ENCODE peak calls at places on chromosomes 4 and X, in five cellular contexts. One of them, this sample, is unnamed.

GRCh38 chr4:38189445-38189844 is 229.2 kb downstream of the PTTG2 start:
- DNase-seq in SK-N-SH: no peak
- DNase-seq in GM12878: no peak
- DNase-seq in HepG2: peak; percentile 65
- DNase-seq in H1: no peak
- DNase-seq in this sample: no peak

GRCh38 chrX:86148024-86148511 is at the start of gene DACH2:
- DNase-seq in H1: peak; percentile 71
- DNase-seq in HepG2: peak; percentile 40
- DNase-seq in GM12878: no peak
- DNase-seq in SK-N-SH: peak; percentile 78
- DNase-seq in this sample: peak; percentile 5

GRCh38 chrX:83108278-83108677 is 399.8 kb upstream of the POU3F4 start:
- DNase-seq in SK-N-SH: no peak
- DNase-seq in H1: no peak
- DNase-seq in HepG2: no peak
- DNase-seq in GM12878: no peak
- DNase-seq in this sample: no peak

GRCh38 chrX:10656214-10656613 is 35.8 kb upstream of the MID1 start:
- DNase-seq in GM12878: no peak
- DNase-seq in H1: no peak
- DNase-seq in SK-N-SH: no peak
- DNase-seq in HepG2: no peak
- DNase-seq in this sample: no peak

GRCh38 chr4:30385650-30386049 is 334.5 kb upstream of the PCDH7 start:
- DNase-seq in GM12878: no peak
- DNase-seq in H1: no peak
- DNase-seq in SK-N-SH: no peak
- DNase-seq in HepG2: no peak
- DNase-seq in this sample: no peak

GRCh38 chr4:23839279-23839678 is 50.6 kb downstream of the PPARGC1A start:
- DNase-seq in H1: no peak
- DNase-seq in SK-N-SH: no peak
- DNase-seq in GM12878: no peak
- DNase-seq in HepG2: no peak
- DNase-seq in this sample: no peak

GRCh38 chrX:153727108-153727931 is 2.7 kb downstream of the ABCD1 start:
- DNase-seq in SK-N-SH: no peak
- DNase-seq in HepG2: peak; percentile 43
- DNase-seq in H1: no peak
- DNase-seq in GM12878: no peak
- DNase-seq in this sample: no peak

GRCh38 chr4:15912961-15913630 is 25.4 kb downstream of the FGFBP1 start:
- DNase-seq in H1: no peak
- DNase-seq in HepG2: no peak
- DNase-seq in SK-N-SH: no peak
- DNase-seq in GM12878: no peak
- DNase-seq in this sample: no peak

GRCh38 chr4:53682196-53682595 is 90.9 kb upstream of the LNX1 start:
- DNase-seq in GM12878: no peak
- DNase-seq in H1: no peak
- DNase-seq in SK-N-SH: no peak
- DNase-seq in HepG2: no peak
- DNase-seq in this sample: no peak

GRCh38 chr4:99447079-99447478 is 11.9 kb upstream of the ADH7 start:
- DNase-seq in SK-N-SH: no peak
- DNase-seq in GM12878: peak; percentile 34
- DNase-seq in H1: no peak
- DNase-seq in HepG2: no peak
- DNase-seq in this sample: peak; percentile 11

GRCh38 chr4:56468097-56468422 is 643 bp downstream of the SRP72 start:
- DNase-seq in HepG2: peak; percentile 58
- DNase-seq in GM12878: peak; percentile 13
- DNase-seq in SK-N-SH: peak; percentile 60
- DNase-seq in H1: no peak
- DNase-seq in this sample: peak; percentile 44

GRCh38 chr4:153112071-153112460 is 92.2 kb upstream of the TRIM2 start:
- DNase-seq in GM12878: no peak
- DNase-seq in HepG2: no peak
- DNase-seq in SK-N-SH: no peak
- DNase-seq in H1: no peak
- DNase-seq in this sample: no peak

GRCh38 chr4:83114576-83114975 is at the start of gene PLAC8:
- DNase-seq in H1: no peak
- DNase-seq in HepG2: peak; percentile 69
- DNase-seq in SK-N-SH: no peak
- DNase-seq in GM12878: peak; percentile 92
- DNase-seq in this sample: no peak

GRCh38 chr4:173301518-173302201 is 32.5 kb downstream of the HMGB2 start:
- DNase-seq in H1: no peak
- DNase-seq in SK-N-SH: peak; percentile 24
- DNase-seq in GM12878: no peak
- DNase-seq in HepG2: no peak
- DNase-seq in this sample: peak; percentile 18

GRCh38 chr4:95107635-95108034 is 349.9 kb downstream of the BMPR1B start:
- DNase-seq in GM12878: no peak
- DNase-seq in SK-N-SH: no peak
- DNase-seq in HepG2: peak; percentile 24
- DNase-seq in H1: no peak
- DNase-seq in this sample: no peak

GRCh38 chr4:175514174-175514573 is 297.9 kb downstream of the GPM6A start:
- DNase-seq in SK-N-SH: no peak
- DNase-seq in GM12878: no peak
- DNase-seq in H1: no peak
- DNase-seq in HepG2: no peak
- DNase-seq in this sample: no peak

GRCh38 chrX:96770315-96770714 is 85.7 kb downstream of the DIAPH2 start:
- DNase-seq in SK-N-SH: peak; percentile 20
- DNase-seq in HepG2: peak; percentile 0
- DNase-seq in GM12878: no peak
- DNase-seq in H1: no peak
- DNase-seq in this sample: peak; percentile 2

GRCh38 chr4:82500106-82500738 is 61.6 kb downstream of the TMEM150C start:
- DNase-seq in SK-N-SH: no peak
- DNase-seq in H1: no peak
- DNase-seq in HepG2: no peak
- DNase-seq in GM12878: no peak
- DNase-seq in this sample: no peak

GRCh38 chrX:129813662-129814061 is 30.0 kb downstream of the ZDHHC9 start:
- DNase-seq in GM12878: no peak
- DNase-seq in H1: no peak
- DNase-seq in HepG2: no peak
- DNase-seq in SK-N-SH: no peak
- DNase-seq in this sample: no peak

GRCh38 chr4:164977243-164978164 is at the start of gene TRIM61:
- DNase-seq in H1: peak; percentile 83
- DNase-seq in GM12878: peak; percentile 54
- DNase-seq in SK-N-SH: peak; percentile 11
- DNase-seq in HepG2: no peak
- DNase-seq in this sample: peak; percentile 11

GRCh38 chr4:136136566-136136965 is 1395.7 kb downstream of the PCDH18 start:
- DNase-seq in H1: no peak
- DNase-seq in HepG2: no peak
- DNase-seq in SK-N-SH: no peak
- DNase-seq in GM12878: no peak
- DNase-seq in this sample: no peak

GRCh38 chrX:68732906-68733493 is 85.5 kb downstream of the STARD8 start:
- DNase-seq in SK-N-SH: peak; percentile 69
- DNase-seq in H1: peak; percentile 84
- DNase-seq in HepG2: peak; percentile 19
- DNase-seq in GM12878: no peak
- DNase-seq in this sample: peak; percentile 73

GRCh38 chrX:11341274-11342256 is 48.4 kb downstream of the AMELX start:
- DNase-seq in HepG2: no peak
- DNase-seq in H1: no peak
- DNase-seq in SK-N-SH: no peak
- DNase-seq in GM12878: peak; percentile 17
- DNase-seq in this sample: peak; percentile 44

DNA sequence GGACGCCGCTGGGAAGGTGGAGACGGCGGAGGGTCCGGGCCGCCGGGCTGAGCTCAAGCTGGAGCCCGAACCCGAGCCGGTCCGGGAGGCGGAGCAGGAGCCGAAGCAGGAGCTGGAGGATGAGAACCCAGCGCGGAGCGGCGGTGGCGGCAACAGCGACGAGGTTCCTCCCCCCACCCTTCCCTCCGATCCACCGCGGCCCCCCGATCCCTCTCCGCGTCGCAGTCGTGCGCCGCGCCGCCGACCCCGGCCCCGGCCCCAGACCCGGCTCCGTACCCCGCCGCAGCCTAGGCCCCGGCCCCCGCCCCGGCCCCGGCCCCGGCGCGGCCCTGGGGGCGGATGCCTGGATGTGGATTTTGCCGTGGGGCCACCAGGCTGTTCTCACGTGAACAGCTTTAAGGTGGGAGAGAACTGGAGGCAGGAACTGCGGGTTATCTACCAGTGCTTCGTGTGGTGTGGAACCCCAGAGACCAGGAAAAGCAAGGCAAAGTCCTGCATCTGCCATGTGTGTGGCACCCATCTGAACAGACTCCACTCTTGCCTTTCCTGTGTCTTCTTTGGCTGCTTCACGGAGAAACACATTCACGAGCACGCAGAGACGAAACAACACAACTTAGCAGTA is 483 bp downstream of the USP27X start:
- DNase-seq in GM12878: no peak
- DNase-seq in HepG2: no peak
- DNase-seq in H1: no peak
- DNase-seq in SK-N-SH: peak; percentile 63
- DNase-seq in this sample: no peak
- TF ChIP-seq GABPA in GM12878: no peak
- TF ChIP-seq GABPA in HepG2: no peak
- TF ChIP-seq GABPA in H1: no peak
- TF ChIP-seq GABPA in SK-N-SH: no peak
- TF ChIP-seq GABPA in this sample: no peak

GRCh38 chr4:25449270-25449669 is 72.2 kb downstream of the ANAPC4 start:
- DNase-seq in HepG2: no peak
- DNase-seq in GM12878: no peak
- DNase-seq in H1: no peak
- DNase-seq in SK-N-SH: no peak
- DNase-seq in this sample: no peak

GRCh38 chr4:25443851-25444250 is 66.8 kb downstream of the ANAPC4 start:
- DNase-seq in H1: no peak
- DNase-seq in SK-N-SH: no peak
- DNase-seq in GM12878: no peak
- DNase-seq in HepG2: no peak
- DNase-seq in this sample: no peak

GRCh38 chr4:25448379-25449109 is 71.5 kb downstream of the ANAPC4 start:
- DNase-seq in SK-N-SH: no peak
- DNase-seq in H1: no peak
- DNase-seq in HepG2: no peak
- DNase-seq in GM12878: no peak
- DNase-seq in this sample: no peak

GRCh38 chr4:25449688-25450087 is 72.6 kb downstream of the ANAPC4 start:
- DNase-seq in SK-N-SH: no peak
- DNase-seq in HepG2: no peak
- DNase-seq in H1: no peak
- DNase-seq in GM12878: no peak
- DNase-seq in this sample: no peak

DNA sequence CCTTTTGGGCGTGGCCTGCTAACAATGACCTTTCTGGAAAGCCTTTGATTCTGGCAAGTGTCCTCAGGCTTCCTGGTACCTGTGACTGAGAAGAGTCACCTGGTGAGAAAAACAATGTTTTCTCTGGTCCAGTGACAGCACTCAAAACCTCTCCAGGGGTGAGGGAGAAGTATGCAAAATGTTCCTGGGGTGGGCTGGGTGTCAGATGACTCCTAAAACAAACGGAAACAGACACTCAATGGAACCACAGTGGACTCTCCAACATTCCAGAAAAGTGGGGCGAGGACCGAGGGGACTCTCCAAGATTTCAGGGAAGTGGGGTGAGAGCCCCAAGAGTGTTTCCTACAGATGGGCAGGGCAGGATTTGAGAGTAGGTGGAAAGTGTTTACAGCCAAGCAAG is 69.5 kb downstream of the ANAPC4 start:
- DNase-seq in GM12878: no peak
- DNase-seq in H1: no peak
- DNase-seq in SK-N-SH: no peak
- DNase-seq in HepG2: no peak
- DNase-seq in this sample: no peak
- TF ChIP-seq EP300 in GM12878: no peak
- TF ChIP-seq EP300 in H1: no peak
- TF ChIP-seq EP300 in SK-N-SH: no peak
- TF ChIP-seq EP300 in HepG2: no peak
- TF ChIP-seq EP300 in this sample: no peak

GRCh38 chrX:40912166-40912565 is 173.1 kb upstream of the USP9X start:
- DNase-seq in H1: no peak
- DNase-seq in HepG2: no peak
- DNase-seq in SK-N-SH: no peak
- DNase-seq in GM12878: no peak
- DNase-seq in this sample: no peak
- TF ChIP-seq GABPA in H1: no peak
- TF ChIP-seq GABPA in HepG2: no peak
- TF ChIP-seq GABPA in SK-N-SH: no peak
- TF ChIP-seq GABPA in GM12878: no peak
- TF ChIP-seq GABPA in this sample: no peak

GRCh38 chr4:19944806-19945205 is 306.9 kb upstream of the SLIT2 start:
- DNase-seq in HepG2: no peak
- DNase-seq in H1: no peak
- DNase-seq in GM12878: no peak
- DNase-seq in SK-N-SH: peak; percentile 44
- DNase-seq in this sample: no peak

GRCh38 chr4:19941434-19941833 is 310.3 kb upstream of the SLIT2 start:
- DNase-seq in SK-N-SH: peak; percentile 13
- DNase-seq in HepG2: no peak
- DNase-seq in GM12878: no peak
- DNase-seq in H1: no peak
- DNase-seq in this sample: no peak

GRCh38 chr4:19936471-19936870 is 315.2 kb upstream of the SLIT2 start:
- DNase-seq in H1: no peak
- DNase-seq in GM12878: no peak
- DNase-seq in HepG2: no peak
- DNase-seq in SK-N-SH: no peak
- DNase-seq in this sample: no peak

GRCh38 chr4:19944251-19944650 is 307.5 kb upstream of the SLIT2 start:
- DNase-seq in H1: no peak
- DNase-seq in GM12878: no peak
- DNase-seq in SK-N-SH: no peak
- DNase-seq in HepG2: no peak
- DNase-seq in this sample: no peak

GRCh38 chr4:19940861-19941260 is 310.8 kb upstream of the SLIT2 start:
- DNase-seq in HepG2: no peak
- DNase-seq in H1: no peak
- DNase-seq in GM12878: no peak
- DNase-seq in SK-N-SH: no peak
- DNase-seq in this sample: no peak
- TF ChIP-seq EP300 in HepG2: no peak
- TF ChIP-seq EP300 in H1: no peak
- TF ChIP-seq EP300 in GM12878: no peak
- TF ChIP-seq EP300 in SK-N-SH: no peak
- TF ChIP-seq EP300 in this sample: no peak

This sample was measured in K562.